ENCODE peak calls at places on chromosomes 3 and 15, in seven cellular contexts. One of them, this sample, is unnamed.

GRCh38 chr3:111936191-111936841 is 42.5 kb upstream of the ABHD10 start:
- DNase-seq in cardiac muscle cell: no peak
- DNase-seq in nephron progenitor cell: no peak
- DNase-seq in transverse colon: no peak
- DNase-seq in fibroblast of lung: peak; percentile 88
- DNase-seq in upper lobe of right lung: no peak
- DNase-seq in PC-9: no peak
- DNase-seq in this sample: no peak

GRCh38 chr15:78065284-78065872 is 12.1 kb downstream of the TBC1D2B start:
- DNase-seq in upper lobe of right lung: peak; percentile 78
- DNase-seq in fibroblast of lung: peak; percentile 99
- DNase-seq in nephron progenitor cell: no peak
- DNase-seq in PC-9: peak; percentile 74
- DNase-seq in cardiac muscle cell: no peak
- DNase-seq in transverse colon: peak; percentile 66
- DNase-seq in this sample: no peak

GRCh38 chr3:155960060-155960459 is 89.6 kb downstream of the GMPS start:
- DNase-seq in fibroblast of lung: peak; percentile 18
- DNase-seq in cardiac muscle cell: no peak
- DNase-seq in nephron progenitor cell: no peak
- DNase-seq in PC-9: no peak
- DNase-seq in transverse colon: no peak
- DNase-seq in upper lobe of right lung: no peak
- DNase-seq in this sample: no peak

GRCh38 chr3:187746479-187747335 is 1.4 kb upstream of the BCL6 start:
- DNase-seq in fibroblast of lung: peak; percentile 51
- DNase-seq in transverse colon: no peak
- DNase-seq in upper lobe of right lung: no peak
- DNase-seq in cardiac muscle cell: peak; percentile 65
- DNase-seq in nephron progenitor cell: no peak
- DNase-seq in PC-9: no peak
- DNase-seq in this sample: no peak

GRCh38 chr3:146589899-146590508 is 15.1 kb downstream of the PLSCR5 start:
- DNase-seq in fibroblast of lung: peak; percentile 39
- DNase-seq in transverse colon: peak; percentile 12
- DNase-seq in nephron progenitor cell: peak; percentile 12
- DNase-seq in PC-9: peak; percentile 19
- DNase-seq in cardiac muscle cell: peak; percentile 68
- DNase-seq in upper lobe of right lung: no peak
- DNase-seq in this sample: peak; percentile 13

GRCh38 chr3:46675426-46675825 is 18.1 kb downstream of the ALS2CL start:
- DNase-seq in upper lobe of right lung: no peak
- DNase-seq in cardiac muscle cell: no peak
- DNase-seq in fibroblast of lung: no peak
- DNase-seq in PC-9: no peak
- DNase-seq in transverse colon: no peak
- DNase-seq in nephron progenitor cell: peak; percentile 0
- DNase-seq in this sample: no peak

GRCh38 chr3:195613468-195614069 is 29.8 kb upstream of the APOD start:
- DNase-seq in transverse colon: no peak
- DNase-seq in fibroblast of lung: no peak
- DNase-seq in cardiac muscle cell: no peak
- DNase-seq in PC-9: no peak
- DNase-seq in nephron progenitor cell: no peak
- DNase-seq in upper lobe of right lung: no peak
- DNase-seq in this sample: no peak

GRCh38 chr15:29682781-29683180 is 139.5 kb downstream of the TJP1 start:
- DNase-seq in upper lobe of right lung: no peak
- DNase-seq in nephron progenitor cell: no peak
- DNase-seq in PC-9: no peak
- DNase-seq in cardiac muscle cell: no peak
- DNase-seq in fibroblast of lung: peak; percentile 58
- DNase-seq in transverse colon: no peak
- DNase-seq in this sample: no peak

GRCh38 chr3:87855626-87856025 is 203.2 kb downstream of the CGGBP1 start:
- DNase-seq in nephron progenitor cell: no peak
- DNase-seq in PC-9: no peak
- DNase-seq in cardiac muscle cell: no peak
- DNase-seq in transverse colon: no peak
- DNase-seq in upper lobe of right lung: no peak
- DNase-seq in fibroblast of lung: peak; percentile 28
- DNase-seq in this sample: no peak

DNA sequence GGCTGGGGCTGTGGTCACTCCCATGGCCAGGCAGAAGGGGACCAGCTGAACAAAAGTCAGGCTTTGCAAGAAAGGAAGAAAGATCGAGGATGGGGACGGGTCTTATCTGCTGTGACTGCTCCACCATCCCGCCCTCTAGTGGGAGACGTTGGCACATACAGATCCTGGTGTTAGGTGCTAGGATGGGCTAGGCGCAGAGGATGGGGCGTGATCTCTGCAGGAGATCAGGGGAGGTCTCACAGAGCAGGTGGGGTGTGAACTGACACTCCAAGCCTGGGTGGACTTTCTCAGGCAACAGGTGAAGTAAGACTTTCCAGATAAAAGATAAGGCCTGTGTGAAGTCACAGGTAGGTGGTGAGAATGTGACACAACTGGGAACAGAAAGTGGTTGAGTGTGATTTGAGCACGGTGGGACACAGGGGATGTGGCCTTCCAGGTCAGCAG is 141.9 kb upstream of the SMAD3 start:
- DNase-seq in fibroblast of lung: no peak
- DNase-seq in upper lobe of right lung: no peak
- DNase-seq in cardiac muscle cell: peak; percentile 47
- DNase-seq in PC-9: no peak
- DNase-seq in nephron progenitor cell: peak; percentile 55
- DNase-seq in transverse colon: peak; percentile 43
- DNase-seq in this sample: peak; percentile 16
- TF ChIP-seq CTCF in fibroblast of lung: peak; percentile 16
- TF ChIP-seq CTCF in upper lobe of right lung: peak; percentile 32
- TF ChIP-seq CTCF in cardiac muscle cell: peak; percentile 39
- TF ChIP-seq CTCF in PC-9: peak; percentile 59
- TF ChIP-seq CTCF in nephron progenitor cell: peak; percentile 52
- TF ChIP-seq CTCF in transverse colon: peak; percentile 43
- TF ChIP-seq CTCF in this sample: peak; percentile 31

GRCh38 chr3:9078561-9079240 is 115.4 kb upstream of the RAD18 start:
- DNase-seq in cardiac muscle cell: no peak
- DNase-seq in upper lobe of right lung: no peak
- DNase-seq in PC-9: no peak
- DNase-seq in fibroblast of lung: no peak
- DNase-seq in transverse colon: no peak
- DNase-seq in nephron progenitor cell: no peak
- DNase-seq in this sample: peak; percentile 32
- TF ChIP-seq CTCF in cardiac muscle cell: no peak
- TF ChIP-seq CTCF in upper lobe of right lung: no peak
- TF ChIP-seq CTCF in PC-9: peak; percentile 23
- TF ChIP-seq CTCF in fibroblast of lung: no peak
- TF ChIP-seq CTCF in transverse colon: no peak
- TF ChIP-seq CTCF in nephron progenitor cell: peak; percentile 17
- TF ChIP-seq CTCF in this sample: peak; percentile 15

GRCh38 chr3:27712136-27713065 is 9.7 kb downstream of the EOMES start:
- DNase-seq in upper lobe of right lung: peak; percentile 87
- DNase-seq in fibroblast of lung: peak; percentile 67
- DNase-seq in transverse colon: peak; percentile 77
- DNase-seq in PC-9: peak; percentile 63
- DNase-seq in cardiac muscle cell: peak; percentile 86
- DNase-seq in nephron progenitor cell: peak; percentile 79
- DNase-seq in this sample: peak; percentile 88
- TF ChIP-seq CTCF in upper lobe of right lung: peak; percentile 82
- TF ChIP-seq CTCF in fibroblast of lung: peak; percentile 81
- TF ChIP-seq CTCF in transverse colon: peak; percentile 75
- TF ChIP-seq CTCF in PC-9: peak; percentile 84
- TF ChIP-seq CTCF in cardiac muscle cell: peak; percentile 83
- TF ChIP-seq CTCF in nephron progenitor cell: peak; percentile 70
- TF ChIP-seq CTCF in this sample: peak; percentile 67

DNA sequence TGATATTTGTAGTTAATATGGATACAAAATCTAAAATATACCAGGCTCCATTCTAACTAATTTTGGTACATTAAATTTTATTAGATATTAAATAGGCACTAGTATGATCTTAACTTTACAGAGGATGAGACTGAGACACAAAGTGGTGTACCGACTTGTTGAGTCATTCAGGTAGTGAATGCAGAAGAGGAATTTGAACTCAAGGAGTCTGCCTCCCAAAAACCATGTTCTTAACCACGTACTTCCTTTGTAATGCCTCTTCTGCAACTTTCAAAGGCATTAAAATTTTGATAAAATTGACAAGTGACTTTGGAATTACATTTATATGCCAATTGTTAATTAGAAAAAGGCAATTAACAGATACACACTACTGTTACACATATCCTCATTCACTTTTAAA is 61.8 kb downstream of the ZBBX start:
- DNase-seq in nephron progenitor cell: no peak
- DNase-seq in fibroblast of lung: no peak
- DNase-seq in cardiac muscle cell: no peak
- DNase-seq in upper lobe of right lung: no peak
- DNase-seq in PC-9: no peak
- DNase-seq in transverse colon: no peak
- DNase-seq in this sample: no peak
- TF ChIP-seq CTCF in nephron progenitor cell: no peak
- TF ChIP-seq CTCF in fibroblast of lung: no peak
- TF ChIP-seq CTCF in cardiac muscle cell: no peak
- TF ChIP-seq CTCF in upper lobe of right lung: no peak
- TF ChIP-seq CTCF in PC-9: no peak
- TF ChIP-seq CTCF in transverse colon: no peak
- TF ChIP-seq CTCF in this sample: no peak

DNA sequence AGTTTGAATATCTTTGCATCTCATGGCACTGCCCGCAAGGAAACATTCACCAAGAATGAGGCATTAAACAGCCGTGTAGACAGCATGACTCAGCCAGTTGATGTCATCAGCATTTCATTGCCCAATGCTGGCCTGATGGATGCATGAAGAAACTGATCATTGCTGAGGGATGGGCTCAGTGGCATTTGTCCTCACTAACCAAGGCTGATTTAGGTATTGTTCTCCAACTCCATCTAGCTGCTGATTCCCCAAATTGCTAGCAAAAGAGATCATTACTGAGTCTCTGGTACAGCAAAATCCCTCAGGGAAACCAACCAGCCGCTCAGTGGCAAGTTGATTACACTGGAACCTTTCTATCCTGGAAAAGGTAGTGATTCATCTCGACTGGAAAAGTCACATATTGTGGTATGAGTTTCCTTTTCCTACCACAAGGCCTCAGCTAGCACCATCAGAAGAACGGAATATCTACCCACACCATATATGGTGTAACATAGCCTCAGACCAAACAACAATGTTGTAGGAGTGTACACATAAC is 186.5 kb upstream of the GAP43 start:
- DNase-seq in transverse colon: no peak
- DNase-seq in cardiac muscle cell: no peak
- DNase-seq in fibroblast of lung: peak; percentile 97
- DNase-seq in PC-9: peak; percentile 52
- DNase-seq in nephron progenitor cell: no peak
- DNase-seq in upper lobe of right lung: no peak
- DNase-seq in this sample: no peak
- TF ChIP-seq CTCF in transverse colon: no peak
- TF ChIP-seq CTCF in cardiac muscle cell: peak; percentile 56
- TF ChIP-seq CTCF in fibroblast of lung: peak; percentile 31
- TF ChIP-seq CTCF in PC-9: peak; percentile 35
- TF ChIP-seq CTCF in nephron progenitor cell: no peak
- TF ChIP-seq CTCF in upper lobe of right lung: no peak
- TF ChIP-seq CTCF in this sample: no peak

GRCh38 chr3:21017115-21017852 is 733.7 kb downstream of the ZNF385D start:
- DNase-seq in nephron progenitor cell: no peak
- DNase-seq in fibroblast of lung: no peak
- DNase-seq in cardiac muscle cell: no peak
- DNase-seq in PC-9: peak; percentile 62
- DNase-seq in transverse colon: no peak
- DNase-seq in upper lobe of right lung: no peak
- DNase-seq in this sample: no peak
- TF ChIP-seq CTCF in nephron progenitor cell: no peak
- TF ChIP-seq CTCF in fibroblast of lung: peak; percentile 2
- TF ChIP-seq CTCF in cardiac muscle cell: peak; percentile 20
- TF ChIP-seq CTCF in PC-9: peak; percentile 52
- TF ChIP-seq CTCF in transverse colon: no peak
- TF ChIP-seq CTCF in upper lobe of right lung: peak; percentile 6
- TF ChIP-seq CTCF in this sample: peak; percentile 14

GRCh38 chr15:95883064-95883463 is 447.4 kb upstream of the NR2F2 start:
- DNase-seq in nephron progenitor cell: peak; percentile 22
- DNase-seq in PC-9: no peak
- DNase-seq in fibroblast of lung: no peak
- DNase-seq in cardiac muscle cell: no peak
- DNase-seq in transverse colon: no peak
- DNase-seq in upper lobe of right lung: no peak
- DNase-seq in this sample: no peak

GRCh38 chr15:95884276-95884675 is 446.2 kb upstream of the NR2F2 start:
- DNase-seq in cardiac muscle cell: no peak
- DNase-seq in nephron progenitor cell: peak; percentile 35
- DNase-seq in transverse colon: no peak
- DNase-seq in fibroblast of lung: peak; percentile 14
- DNase-seq in upper lobe of right lung: no peak
- DNase-seq in PC-9: no peak
- DNase-seq in this sample: no peak

GRCh38 chr15:95894407-95894956 is 436.0 kb upstream of the NR2F2 start:
- DNase-seq in transverse colon: no peak
- DNase-seq in nephron progenitor cell: no peak
- DNase-seq in fibroblast of lung: no peak
- DNase-seq in cardiac muscle cell: no peak
- DNase-seq in PC-9: no peak
- DNase-seq in upper lobe of right lung: no peak
- DNase-seq in this sample: no peak

GRCh38 chr15:95887666-95888480 is 442.6 kb upstream of the NR2F2 start:
- DNase-seq in cardiac muscle cell: no peak
- DNase-seq in upper lobe of right lung: no peak
- DNase-seq in transverse colon: no peak
- DNase-seq in PC-9: no peak
- DNase-seq in nephron progenitor cell: no peak
- DNase-seq in fibroblast of lung: peak; percentile 22
- DNase-seq in this sample: no peak

DNA sequence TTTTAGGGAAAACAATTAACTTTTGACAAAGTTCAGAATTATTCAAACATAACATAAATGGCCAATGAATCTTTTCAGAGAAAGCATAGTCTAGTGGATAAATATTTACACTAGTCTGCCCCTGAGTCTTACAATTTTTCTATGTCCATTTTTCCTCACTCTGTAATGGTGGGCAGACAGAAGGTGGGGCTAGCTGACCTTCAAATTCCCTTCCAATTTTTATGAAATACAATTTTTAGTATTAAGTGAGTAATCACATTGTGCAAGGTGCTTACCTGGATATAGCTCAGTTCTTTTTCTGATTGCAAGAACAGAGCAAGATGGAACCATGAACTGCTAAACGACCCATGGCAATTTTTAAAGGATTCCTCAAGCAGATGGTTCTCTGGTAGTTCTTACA is 441.7 kb upstream of the NR2F2 start:
- DNase-seq in PC-9: no peak
- DNase-seq in cardiac muscle cell: no peak
- DNase-seq in upper lobe of right lung: no peak
- DNase-seq in transverse colon: no peak
- DNase-seq in nephron progenitor cell: no peak
- DNase-seq in fibroblast of lung: no peak
- DNase-seq in this sample: no peak
- TF ChIP-seq CTCF in PC-9: no peak
- TF ChIP-seq CTCF in cardiac muscle cell: no peak
- TF ChIP-seq CTCF in upper lobe of right lung: no peak
- TF ChIP-seq CTCF in transverse colon: no peak
- TF ChIP-seq CTCF in nephron progenitor cell: no peak
- TF ChIP-seq CTCF in fibroblast of lung: no peak
- TF ChIP-seq CTCF in this sample: no peak

GRCh38 chr3:170564664-170565063 is 21.2 kb downstream of the SLC7A14 start:
- DNase-seq in upper lobe of right lung: no peak
- DNase-seq in fibroblast of lung: no peak
- DNase-seq in cardiac muscle cell: no peak
- DNase-seq in PC-9: no peak
- DNase-seq in transverse colon: no peak
- DNase-seq in nephron progenitor cell: no peak
- DNase-seq in this sample: no peak
- TF ChIP-seq CTCF in upper lobe of right lung: no peak
- TF ChIP-seq CTCF in fibroblast of lung: no peak
- TF ChIP-seq CTCF in cardiac muscle cell: no peak
- TF ChIP-seq CTCF in PC-9: no peak
- TF ChIP-seq CTCF in transverse colon: no peak
- TF ChIP-seq CTCF in nephron progenitor cell: no peak
- TF ChIP-seq CTCF in this sample: no peak

This sample was measured in GM20000.